ENCODE peak calls at places on chromosomes 11 and 22, in ten cellular contexts. N is tibial artery; P is lower lobe of right lung; C is left ventricle myocardium inferior; I is spleen; O is IMR-90; R is A549; X is esophagus squamous epithelium; Z is CD4-positive, alpha-beta T cell; W is coronary artery. Q is an unnamed sample.

GRCh38 chr22:27748355-27749168 is 53.0 kb downstream of the MN1 start:
- DNase-seq in C (no peak), N (no peak), W (no peak), Z (no peak), I (peak), P (no peak), O (peak), R (no peak), X (no peak), Q (no peak)

GRCh38 chr22:22111267-22111751 is 128.7 kb upstream of the TOP3B start:
- DNase-seq in R (peak), Z (no peak), X (no peak), N (no peak), I (no peak), W (no peak), O (peak), C (no peak), P (no peak), Q (no peak)

GRCh38 chr11:132681971-132682370 is 850.3 kb downstream of the OPCML start:
- DNase-seq in X (no peak), Z (no peak), I (no peak), O (no peak), P (no peak), C (no peak), R (no peak), W (no peak), N (no peak), Q (no peak)

GRCh38 chr11:37378989-37379388 is 781.0 kb upstream of the RAG2 start:
- DNase-seq in Z (no peak), C (no peak), O (no peak), X (no peak), R (no peak), P (no peak), N (no peak), I (no peak), W (no peak), Q (no peak)

GRCh38 chr11:62922653-62923371 is 1.6 kb upstream of the CHRM1 start:
- DNase-seq in N (no peak), R (peak), I (no peak), X (no peak), P (no peak), C (no peak), W (no peak), O (no peak), Z (no peak), Q (no peak)

GRCh38 chr11:16252373-16252772 is 104.0 kb downstream of the SOX6 start:
- DNase-seq in W (no peak), I (no peak), O (peak), N (no peak), R (peak), C (no peak), P (no peak), X (no peak), Z (no peak), Q (no peak)

GRCh38 chr11:36456136-36456535 is 53.9 kb downstream of the TRAF6 start:
- DNase-seq in O (no peak), R (no peak), X (no peak), W (no peak), I (no peak), Z (no peak), P (no peak), N (no peak), C (no peak), Q (no peak)

GRCh38 chr11:75667268-75667830 is 1.5 kb downstream of the MAP6 start:
- DNase-seq in R (peak), I (no peak), X (no peak), Z (no peak), O (no peak), C (peak), P (peak), N (no peak), W (no peak), Q (peak)

GRCh38 chr22:29208502-29208862 is 2.8 kb downstream of the EMID1 start:
- DNase-seq in R (no peak), W (no peak), O (no peak), C (no peak), N (no peak), I (no peak), Z (no peak), P (no peak), X (no peak), Q (no peak)

GRCh38 chr11:83021780-83022125 is 49.9 kb downstream of the RAB30 start:
- DNase-seq in O (no peak), W (no peak), Z (no peak), C (no peak), X (no peak), P (no peak), N (no peak), I (no peak), R (no peak), Q (no peak)

GRCh38 chr11:83023410-83023809 is 48.3 kb downstream of the RAB30 start:
- DNase-seq in C (no peak), X (no peak), I (no peak), W (no peak), N (no peak), P (no peak), R (no peak), Z (no peak), O (no peak), Q (no peak)

GRCh38 chr11:83024270-83024854 is 47.3 kb downstream of the RAB30 start:
- DNase-seq in Z (no peak), O (no peak), R (no peak), C (no peak), I (no peak), P (no peak), N (no peak), X (no peak), W (no peak), Q (peak)

GRCh38 chr11:83019888-83020579 is 51.7 kb downstream of the RAB30 start:
- DNase-seq in X (no peak), W (no peak), C (peak), I (no peak), Z (no peak), R (no peak), O (no peak), P (no peak), N (no peak), Q (peak)

DNA sequence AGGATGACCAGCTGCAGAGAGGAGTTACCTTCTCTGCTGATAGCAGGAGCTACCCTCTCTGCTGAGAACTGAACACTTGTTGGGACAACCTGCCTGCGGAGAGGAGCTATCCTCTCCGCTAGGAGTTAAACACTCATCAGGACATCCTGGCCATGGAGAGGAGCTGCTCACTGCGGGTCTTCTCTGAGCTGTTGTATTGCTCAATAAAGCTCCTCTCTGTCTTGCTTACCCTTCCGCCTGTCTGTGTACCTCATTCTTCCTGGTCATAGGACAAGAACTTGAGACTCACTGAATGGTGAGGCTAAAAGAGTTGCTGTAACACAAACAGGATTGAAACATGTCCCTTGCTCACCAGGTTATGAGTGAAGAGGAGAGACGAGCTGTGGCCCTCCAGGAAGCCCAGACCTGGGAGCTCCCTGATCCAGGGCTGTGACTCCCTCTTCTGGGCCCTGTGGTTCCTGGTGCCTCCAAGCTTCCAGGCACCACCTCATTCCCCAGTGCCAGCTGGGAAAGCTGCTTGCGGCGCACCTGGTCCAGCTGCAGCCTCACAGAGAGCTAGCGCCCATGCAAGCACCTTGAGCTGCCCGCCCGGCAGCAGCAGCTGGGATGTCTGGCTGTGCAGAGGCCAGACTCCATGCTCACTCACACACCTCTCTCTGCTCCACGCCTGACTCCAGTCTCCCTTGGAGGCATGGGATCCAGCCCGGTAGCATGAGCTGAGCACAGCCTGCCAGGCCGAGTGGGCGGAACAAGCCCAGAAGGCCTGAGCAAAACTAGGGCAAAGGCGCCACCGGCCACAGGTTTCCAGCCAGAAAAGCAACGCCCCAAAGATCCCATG is 50.5 kb downstream of the RAB30 start:
- DNase-seq in Z (no peak), R (no peak), I (no peak), W (no peak), X (no peak), N (no peak), P (no peak), C (no peak), O (no peak), Q (no peak)
- H3K27ac ChIP-seq in Z (no peak), R (no peak), I (no peak), W (no peak), X (no peak), N (no peak), P (no peak), C (peak), O (no peak), Q (no peak)

GRCh38 chr22:45468872-45469572 is 33.7 kb upstream of the FBLN1 start:
- DNase-seq in O (peak), X (no peak), P (no peak), N (peak), W (no peak), I (no peak), R (no peak), C (no peak), Z (no peak), Q (no peak)

GRCh38 chr22:45470871-45471270 is 31.8 kb upstream of the FBLN1 start:
- DNase-seq in O (no peak), N (peak), W (no peak), Z (no peak), I (peak), C (no peak), R (no peak), P (peak), X (no peak), Q (no peak)

GRCh38 chr22:45473626-45474237 is 29.0 kb upstream of the FBLN1 start:
- DNase-seq in C (no peak), O (no peak), X (no peak), Z (no peak), N (peak), R (no peak), W (no peak), I (peak), P (peak), Q (no peak)

GRCh38 chr22:45472426-45472825 is 30.3 kb upstream of the FBLN1 start:
- DNase-seq in I (no peak), N (peak), X (no peak), W (no peak), Z (no peak), O (no peak), P (no peak), R (no peak), C (no peak), Q (no peak)

GRCh38 chr22:45469573-45470383 is 32.9 kb upstream of the FBLN1 start:
- DNase-seq in I (peak), W (no peak), X (no peak), P (peak), R (no peak), O (no peak), Z (no peak), C (no peak), N (peak), Q (no peak)
- H3K27ac ChIP-seq in I (no peak), W (no peak), X (peak), P (peak), R (peak), O (peak), Z (no peak), C (peak), N (peak), Q (no peak)

DNA sequence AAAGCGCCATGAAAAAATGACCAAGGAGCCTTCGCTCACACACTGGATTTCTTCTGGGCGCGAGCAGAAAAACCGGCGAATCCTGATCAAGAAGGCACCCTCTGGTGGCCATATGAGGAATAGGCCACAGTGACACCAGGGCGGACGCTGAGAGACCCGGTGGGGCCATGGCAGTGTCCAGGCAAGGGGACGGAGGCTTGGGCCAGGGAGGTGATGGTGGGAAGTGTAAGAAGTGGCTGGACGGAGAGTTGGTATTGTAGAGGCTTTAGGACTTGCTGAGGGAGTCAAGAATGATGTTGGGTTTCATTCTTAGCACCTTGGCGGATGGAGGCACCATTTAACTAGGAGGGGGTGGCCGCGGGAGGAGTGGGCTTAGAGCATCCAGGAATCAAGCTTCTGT is 16.9 kb upstream of the RAC2 start:
- DNase-seq in Z (peak), R (peak), I (peak), O (peak), C (peak), N (no peak), W (no peak), P (peak), X (no peak), Q (peak)
- H3K27ac ChIP-seq in Z (no peak), R (no peak), I (no peak), O (no peak), C (no peak), N (no peak), W (no peak), P (no peak), X (no peak), Q (no peak)

DNA sequence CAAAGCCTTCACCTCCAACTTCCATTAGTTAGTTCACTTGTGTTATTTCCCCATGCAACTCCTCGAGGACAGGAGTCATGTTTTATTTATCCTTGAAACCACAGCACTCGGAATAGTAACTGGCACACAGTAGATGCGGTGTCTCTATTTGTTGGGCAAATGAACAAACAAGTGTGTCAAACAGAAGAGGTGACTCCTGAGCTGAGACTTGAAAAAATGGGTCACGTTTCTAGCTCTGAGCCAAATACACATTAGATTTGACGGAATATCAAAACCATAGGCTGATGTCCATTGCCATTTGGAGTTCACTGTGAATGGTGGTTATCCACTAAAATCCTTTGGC is 68.9 kb downstream of the C11orf91 start:
- DNase-seq in I (no peak), O (no peak), P (no peak), C (no peak), R (no peak), X (no peak), Z (no peak), W (no peak), N (no peak), Q (no peak)
- H3K27ac ChIP-seq in I (no peak), O (no peak), P (no peak), C (no peak), R (peak), X (peak), Z (no peak), W (no peak), N (no peak), Q (no peak)

DNA sequence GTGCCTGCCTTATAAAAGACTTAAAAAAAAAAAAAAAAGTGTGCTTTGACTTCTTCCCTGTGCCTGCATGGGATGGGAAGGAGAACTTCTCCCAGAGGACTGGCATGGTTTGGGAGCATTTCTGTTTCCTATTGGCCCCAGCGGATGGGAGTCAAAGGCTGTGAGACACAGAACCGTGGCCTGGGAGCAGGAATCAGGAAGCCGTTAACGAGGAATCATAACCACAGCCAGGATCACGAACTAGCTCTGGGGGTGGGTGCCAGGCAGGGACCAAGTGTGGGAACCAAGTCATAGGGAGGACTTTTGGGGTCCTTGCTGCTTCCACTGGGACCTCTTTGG is 526 bp downstream of the C1QTNF6 start:
- DNase-seq in N (no peak), X (no peak), O (peak), C (no peak), W (no peak), P (no peak), I (no peak), R (no peak), Z (no peak), Q (peak)
- H3K27ac ChIP-seq in N (peak), X (peak), O (peak), C (peak), W (peak), P (peak), I (peak), R (peak), Z (no peak), Q (peak)

GRCh38 chr22:31627223-31627731 is 34.7 kb downstream of the PISD start:
- DNase-seq in R (no peak), C (no peak), W (no peak), N (no peak), O (no peak), Z (no peak), P (no peak), I (peak), X (no peak), Q (no peak)
- H3K27ac ChIP-seq in R (no peak), C (peak), W (no peak), N (no peak), O (no peak), Z (peak), P (peak), I (peak), X (peak), Q (peak)

GRCh38 chr11:68142441-68143309 is 21.5 kb upstream of the CHKA start:
- DNase-seq in O (no peak), Z (no peak), N (peak), C (no peak), X (no peak), I (no peak), P (no peak), W (no peak), R (no peak), Q (no peak)
- H3K27ac ChIP-seq in O (no peak), Z (no peak), N (no peak), C (no peak), X (no peak), I (no peak), P (peak), W (no peak), R (peak), Q (no peak)

GRCh38 chr22:37932821-37933578 is 20.4 kb downstream of the C22orf23 start:
- DNase-seq in Z (no peak), O (no peak), P (peak), N (peak), W (no peak), X (no peak), R (no peak), C (no peak), I (no peak), Q (no peak)
- H3K27ac ChIP-seq in Z (no peak), O (peak), P (peak), N (peak), W (peak), X (peak), R (peak), C (peak), I (no peak), Q (peak)

Q was measured in transverse colon.